ENCODE peak calls at places on chromosomes 4 and X, in ten cellular contexts. G is CD8-positive, alpha-beta memory T cell; W is RWPE2; X is ACHN; P is GM23338; O is HCT116; K is activated CD4-positive, alpha-beta T cell treated with anti-CD3 and anti-CD28 coated beads for 48 hours; L is fibroblast of villous mesenchyme; T is NCI-H1105; Q is naive thymus-derived CD8-positive, alpha-beta T cell. M is an unnamed sample.
A peak's percentile ranks its signal among the peaks of the same experiment; 100 is the strongest.

GRCh38 chrX:2698604-2699003 is 7.5 kb downstream of the CD99 start:
- DNase-seq in T (no peak), Q (no peak), X (no peak), O (no peak), G (no peak), K (no peak), W (no peak), P (no peak), L (no peak), M (no peak)

GRCh38 chr4:159682996-159683395 is 580.1 kb downstream of the RAPGEF2 start:
- DNase-seq in O (no peak), P (no peak), W (no peak), K (no peak), X (no peak), G (no peak), L (no peak), T (no peak), Q (no peak), M (no peak)

GRCh38 chr4:111847256-111848108 is 297.8 kb upstream of the FAM241A start:
- DNase-seq in O (no peak), Q (no peak), X (no peak), K (no peak), T (no peak), P (peak; percentile 53), W (no peak), G (no peak), L (peak; percentile 16), M (peak; percentile 5)

GRCh38 chr4:85024671-85025070 is 58.2 kb upstream of the WDFY3 start:
- DNase-seq in O (no peak), X (no peak), L (no peak), K (no peak), P (no peak), Q (no peak), T (no peak), G (no peak), W (no peak), M (no peak)

GRCh38 chr4:179051211-179051610 is 1609.0 kb upstream of the AGA start:
- DNase-seq in Q (no peak), O (no peak), K (no peak), W (no peak), X (no peak), L (no peak), T (no peak), G (no peak), P (no peak), M (no peak)

GRCh38 chr4:71550220-71551190 is 211.7 kb downstream of the SLC4A4 start:
- DNase-seq in W (no peak), K (no peak), P (peak; percentile 53), O (no peak), T (no peak), G (no peak), X (peak; percentile 81), L (peak; percentile 58), Q (no peak), M (no peak)

GRCh38 chr4:113050837-113051236 is 1.4 kb downstream of the ANK2 start:
- DNase-seq in K (no peak), O (no peak), X (no peak), L (no peak), Q (no peak), W (no peak), P (no peak), T (no peak), G (no peak), M (no peak)

GRCh38 chr4:54423066-54423465 is 194.0 kb downstream of the PDGFRA start:
- DNase-seq in W (no peak), L (no peak), Q (no peak), G (no peak), K (no peak), X (no peak), O (no peak), T (no peak), P (no peak), M (no peak)

GRCh38 chrX:55008571-55009358 is 8.6 kb downstream of the APEX2 start:
- DNase-seq in O (peak; percentile 12), Q (no peak), W (no peak), X (no peak), L (peak; percentile 47), T (no peak), K (peak; percentile 19), P (no peak), G (no peak), M (no peak)

GRCh38 chr4:37475776-37476175 is 210.4 kb downstream of the RELL1 start:
- DNase-seq in Q (no peak), T (no peak), O (no peak), X (no peak), W (no peak), K (no peak), P (no peak), G (no peak), L (no peak), M (no peak)

GRCh38 chrX:19954707-19955106 is 36.2 kb downstream of the BCLAF3 start:
- DNase-seq in P (no peak), X (no peak), L (no peak), O (no peak), Q (no peak), K (no peak), W (no peak), G (no peak), T (no peak), M (no peak)

GRCh38 chrX:119885554-119886428 is 9.9 kb upstream of the AKAP14 start:
- DNase-seq in Q (no peak), X (peak; percentile 43), O (no peak), W (no peak), K (peak; percentile 9), P (peak; percentile 29), T (no peak), G (no peak), L (peak; percentile 64), M (no peak)

GRCh38 chrX:3393581-3394111 is 47.2 kb upstream of the MXRA5 start:
- DNase-seq in W (no peak), K (no peak), Q (no peak), T (no peak), O (no peak), X (no peak), G (no peak), L (peak; percentile 75), P (no peak), M (no peak)

GRCh38 chrX:37542791-37543190 is 28.7 kb upstream of the LANCL3 start:
- DNase-seq in P (no peak), O (no peak), W (no peak), K (no peak), X (no peak), Q (no peak), T (no peak), G (no peak), L (no peak), M (no peak)

GRCh38 chrX:153669174-153669890 is 4.3 kb downstream of the PNCK start:
- DNase-seq in O (no peak), K (peak; percentile 43), T (no peak), P (no peak), G (peak; percentile 33), W (no peak), X (no peak), Q (peak; percentile 13), L (no peak), M (no peak)

GRCh38 chrX:16712116-16712824 is at the start of gene CTPS2:
- DNase-seq in Q (peak; percentile 19), O (no peak), X (peak; percentile 60), T (peak; percentile 16), W (peak; percentile 40), G (peak; percentile 15), L (peak; percentile 58), K (peak; percentile 69), P (peak; percentile 58), M (peak; percentile 62)

GRCh38 chrX:40143987-40144386 is 46.2 kb upstream of the BCOR start:
- DNase-seq in Q (no peak), T (no peak), W (no peak), L (no peak), P (no peak), X (no peak), G (no peak), K (no peak), O (no peak), M (no peak)

GRCh38 chr4:177441803-177442622 is at the start of gene AGA:
- DNase-seq in X (peak; percentile 93), P (peak; percentile 95), Q (peak; percentile 96), T (peak; percentile 71), W (peak; percentile 94), O (peak; percentile 86), G (peak; percentile 95), K (peak; percentile 98), L (peak; percentile 96), M (peak; percentile 90)

GRCh38 chr4:37737456-37737855 is 51.3 kb upstream of the RELL1 start:
- DNase-seq in O (no peak), G (no peak), W (no peak), X (peak; percentile 9), K (no peak), Q (no peak), T (no peak), P (no peak), L (peak; percentile 29), M (no peak)

GRCh38 chr4:153204247-153205027 is at the start of gene TRIM2:
- DNase-seq in G (no peak), L (peak; percentile 82), X (no peak), T (peak; percentile 22), P (peak; percentile 95), O (peak; percentile 86), W (no peak), Q (no peak), K (no peak), M (peak; percentile 50)

M was measured in NCI-H2227 treated with DMSO at 0.1 percent for 48 hours.